ENCODE peak calls at places on chromosomes 11 and 22, in eight cellular contexts. I is stimulated activated CD8-positive, alpha-beta memory T cell treated with anti-CD3 and anti-CD28 coated beads, Interleukin-12 subunit alpha, Interleukin-12 subunit beta, amount 100 ng/mL, for 4 hours; C is omental fat pad; N is AG04449; L is activated T-cell treated with anti-CD3 and anti-CD28 coated beads for 1 hour; P is CD8-positive, alpha-beta memory T cell; U is sciatic nerve; R is NCI-H187 treated with DMSO at 0.1 percent for 48 hours. B is an unnamed sample.

GRCh38 chr11:45745065-45745811 is 59.7 kb upstream of the SLC35C1 start:
- DNase-seq in I (no peak), C (no peak), N (no peak), L (no peak), P (no peak), U (peak; percentile 74), R (no peak), B (peak; percentile 84)

GRCh38 chr11:119185916-119186634 is 800 bp downstream of the NHERF4 start:
- DNase-seq in I (no peak), C (no peak), N (no peak), L (no peak), P (no peak), U (no peak), R (no peak), B (no peak)

GRCh38 chr11:83162377-83162776 is 5.4 kb downstream of the PCF11 start:
- DNase-seq in I (no peak), C (no peak), N (no peak), L (no peak), P (no peak), U (no peak), R (no peak), B (no peak)

GRCh38 chr11:124970925-124971324 is 16.9 kb downstream of the CCDC15 start:
- DNase-seq in I (no peak), C (no peak), N (no peak), L (no peak), P (no peak), U (no peak), R (no peak), B (no peak)

GRCh38 chr11:30106782-30107181 is 90.0 kb upstream of the KCNA4 start:
- DNase-seq in I (no peak), C (no peak), N (no peak), L (no peak), P (no peak), U (no peak), R (no peak), B (no peak)

GRCh38 chr11:106961518-106961917 is 56.8 kb downstream of the GUCY1A2 start:
- DNase-seq in I (no peak), C (no peak), N (peak; percentile 96), L (no peak), P (no peak), U (no peak), R (no peak), B (no peak)

GRCh38 chr11:35617687-35618496 is at the start of gene FJX1:
- DNase-seq in I (peak; percentile 3), C (no peak), N (no peak), L (no peak), P (no peak), U (peak; percentile 75), R (no peak), B (peak; percentile 82)

GRCh38 chr11:93001812-93002211 is 32.4 kb downstream of the MTNR1B start:
- DNase-seq in I (no peak), C (no peak), N (no peak), L (no peak), P (no peak), U (no peak), R (no peak), B (no peak)

GRCh38 chr11:62132188-62132587 is 8.4 kb downstream of the INCENP start:
- DNase-seq in I (no peak), C (no peak), N (no peak), L (no peak), P (no peak), U (no peak), R (no peak), B (no peak)

GRCh38 chr11:111541209-111542061 is 915 bp downstream of the LAYN start:
- DNase-seq in I (no peak), C (no peak), N (peak; percentile 77), L (no peak), P (no peak), U (no peak), R (no peak), B (peak; percentile 88)

GRCh38 chr11:102268083-102268984 is 49.0 kb upstream of the BIRC3 start:
- DNase-seq in I (peak; percentile 47), C (peak; percentile 54), N (no peak), L (peak; percentile 72), P (peak; percentile 74), U (peak; percentile 79), R (peak; percentile 68), B (peak; percentile 85)

GRCh38 chr22:37186228-37186996 is 1.6 kb downstream of the C1QTNF6 start:
- DNase-seq in I (no peak), C (no peak), N (no peak), L (no peak), P (peak; percentile 44), U (peak; percentile 42), R (no peak), B (peak; percentile 43)

GRCh38 chr11:34558211-34558610 is 44.6 kb upstream of the ELF5 start:
- DNase-seq in I (no peak), C (no peak), N (no peak), L (no peak), P (no peak), U (no peak), R (no peak), B (no peak)

GRCh38 chr11:122791836-122792235 is 46.5 kb upstream of the CRTAM start:
- DNase-seq in I (no peak), C (no peak), N (no peak), L (no peak), P (no peak), U (no peak), R (no peak), B (no peak)

B was measured in sigmoid colon.